ENCODE peak calls at places on chromosomes 12 and 14, in nine cellular contexts. L is fibroblast of lung; Z is nephron progenitor cell; I is NCI-H748 treated with DMSO at 0.1 percent for 48 hours; B is stimulated activated CD8-positive, alpha-beta memory T cell treated with anti-CD3 and anti-CD28 coated beads, Interleukin-4, amount 100 ng/mL, for 4 hours; W is GM18507; T is stimulated activated effector memory CD8-positive, alpha-beta T cell treated with anti-CD3 and anti-CD28 coated beads, Interleukin-12 subunit alpha, Interleukin-12 subunit beta, amount 100 ng/mL, for 72 hours; V is mesendoderm; K is amygdala. E is an unnamed sample.

GRCh38 chr12:93008044-93008778 is 79.1 kb upstream of the EEA1 start:
- DNase-seq in W (no peak), L (no peak), I (no peak), B (no peak), V (no peak), K (no peak), Z (no peak), T (no peak), E (no peak)

GRCh38 chr12:113666223-113666622 is 194.6 kb upstream of the LHX5 start:
- DNase-seq in V (no peak), K (no peak), L (no peak), B (no peak), W (no peak), Z (no peak), I (no peak), T (no peak), E (no peak)

GRCh38 chr12:108826115-108826806 is 31.1 kb downstream of the SSH1 start:
- DNase-seq in W (no peak), K (no peak), L (peak; percentile 95), V (peak; percentile 51), Z (no peak), T (no peak), B (no peak), I (no peak), E (peak; percentile 60)

GRCh38 chr14:82710257-82710841 is 1176.7 kb upstream of the SEL1L start:
- DNase-seq in Z (peak; percentile 78), W (no peak), I (peak; percentile 77), K (no peak), T (no peak), V (peak; percentile 76), B (no peak), L (peak; percentile 75), E (peak; percentile 50)

GRCh38 chr14:24798911-24799310 is 164.9 kb upstream of the GZMB start:
- DNase-seq in B (no peak), T (no peak), L (no peak), Z (no peak), V (peak; percentile 37), I (no peak), W (no peak), K (no peak), E (no peak)

GRCh38 chr14:75915063-75915462 is 66.7 kb downstream of the TGFB3 start:
- DNase-seq in K (no peak), T (no peak), L (no peak), Z (no peak), B (no peak), I (no peak), W (no peak), V (no peak), E (no peak)

GRCh38 chr12:80170915-80171314 is 71.6 kb downstream of the OTOGL start:
- DNase-seq in K (no peak), T (no peak), W (no peak), L (no peak), Z (no peak), B (no peak), V (no peak), I (no peak), E (no peak)

GRCh38 chr14:90969493-90970166 is 90.8 kb downstream of the RPS6KA5 start:
- DNase-seq in B (no peak), V (no peak), I (no peak), Z (no peak), K (no peak), L (peak; percentile 57), W (no peak), T (no peak), E (no peak)

GRCh38 chr12:17148706-17149105 is 542.7 kb upstream of the LMO3 start:
- DNase-seq in B (no peak), Z (no peak), V (peak; percentile 2), K (no peak), T (no peak), W (no peak), L (no peak), I (no peak), E (no peak)

GRCh38 chr12:121036810-121037326 is 2.2 kb downstream of the OASL start:
- DNase-seq in L (peak; percentile 23), K (no peak), Z (no peak), B (no peak), T (peak; percentile 35), I (no peak), V (no peak), W (no peak), E (peak; percentile 8)

GRCh38 chr12:97048421-97049035 is 141.5 kb downstream of the NEDD1 start:
- DNase-seq in L (no peak), Z (no peak), I (no peak), W (no peak), V (no peak), B (no peak), K (no peak), T (no peak), E (no peak)

GRCh38 chr12:107818984-107819383 is 44.5 kb downstream of the ASCL4 start:
- DNase-seq in Z (no peak), I (no peak), L (no peak), B (no peak), T (no peak), V (no peak), W (no peak), K (no peak), E (no peak)

E was measured in lower lobe of right lung.